ENCODE peak calls at places on chromosome 5, in eight cellular contexts. One of them, this sample, is unnamed.

GRCh38 chr5:140563554-140563953 is 844 bp downstream of the APBB3 start:
- DNase-seq in heart right ventricle: no peak
- DNase-seq in lower lobe of right lung: no peak
- DNase-seq in lung: no peak
- DNase-seq in fibroblast of the aortic adventitia: no peak
- DNase-seq in foreskin fibroblast: no peak
- DNase-seq in kidney epithelial cell: no peak
- DNase-seq in dorsolateral prefrontal cortex: peak
- DNase-seq in this sample: no peak

GRCh38 chr5:142769251-142769792 is 855 bp upstream of the ARHGAP26 start:
- DNase-seq in foreskin fibroblast: no peak
- DNase-seq in heart right ventricle: no peak
- DNase-seq in kidney epithelial cell: no peak
- DNase-seq in fibroblast of the aortic adventitia: no peak
- DNase-seq in lower lobe of right lung: no peak
- DNase-seq in lung: no peak
- DNase-seq in dorsolateral prefrontal cortex: peak
- DNase-seq in this sample: no peak

GRCh38 chr5:55538621-55539020 is 3.9 kb upstream of the PLPP1 start:
- DNase-seq in dorsolateral prefrontal cortex: no peak
- DNase-seq in heart right ventricle: no peak
- DNase-seq in lower lobe of right lung: no peak
- DNase-seq in fibroblast of the aortic adventitia: peak
- DNase-seq in lung: no peak
- DNase-seq in kidney epithelial cell: no peak
- DNase-seq in foreskin fibroblast: peak
- DNase-seq in this sample: peak

GRCh38 chr5:72228957-72229356 is 91.1 kb downstream of the MRPS27 start:
- DNase-seq in lower lobe of right lung: no peak
- DNase-seq in fibroblast of the aortic adventitia: no peak
- DNase-seq in lung: no peak
- DNase-seq in foreskin fibroblast: no peak
- DNase-seq in kidney epithelial cell: no peak
- DNase-seq in heart right ventricle: peak
- DNase-seq in dorsolateral prefrontal cortex: no peak
- DNase-seq in this sample: no peak

GRCh38 chr5:132478498-132478855 is 12.1 kb downstream of the IRF1 start:
- DNase-seq in kidney epithelial cell: no peak
- DNase-seq in fibroblast of the aortic adventitia: no peak
- DNase-seq in lower lobe of right lung: peak
- DNase-seq in dorsolateral prefrontal cortex: no peak
- DNase-seq in heart right ventricle: no peak
- DNase-seq in lung: no peak
- DNase-seq in foreskin fibroblast: no peak
- DNase-seq in this sample: no peak

GRCh38 chr5:66174338-66174737 is 30.2 kb downstream of the SREK1 start:
- DNase-seq in lower lobe of right lung: no peak
- DNase-seq in foreskin fibroblast: peak
- DNase-seq in lung: no peak
- DNase-seq in kidney epithelial cell: peak
- DNase-seq in fibroblast of the aortic adventitia: peak
- DNase-seq in heart right ventricle: no peak
- DNase-seq in dorsolateral prefrontal cortex: no peak
- DNase-seq in this sample: peak

GRCh38 chr5:133307275-133307674 is 255.5 kb downstream of the HSPA4 start:
- DNase-seq in kidney epithelial cell: no peak
- DNase-seq in lower lobe of right lung: no peak
- DNase-seq in foreskin fibroblast: no peak
- DNase-seq in heart right ventricle: no peak
- DNase-seq in dorsolateral prefrontal cortex: no peak
- DNase-seq in lung: no peak
- DNase-seq in fibroblast of the aortic adventitia: no peak
- DNase-seq in this sample: no peak

GRCh38 chr5:119275146-119275872 is 80.5 kb upstream of the TNFAIP8 start:
- DNase-seq in dorsolateral prefrontal cortex: no peak
- DNase-seq in kidney epithelial cell: peak
- DNase-seq in fibroblast of the aortic adventitia: peak
- DNase-seq in heart right ventricle: no peak
- DNase-seq in lower lobe of right lung: no peak
- DNase-seq in foreskin fibroblast: peak
- DNase-seq in lung: no peak
- DNase-seq in this sample: peak

GRCh38 chr5:145244788-145245187 is 590.4 kb downstream of the PRELID2 start:
- DNase-seq in foreskin fibroblast: peak
- DNase-seq in lung: no peak
- DNase-seq in lower lobe of right lung: no peak
- DNase-seq in kidney epithelial cell: no peak
- DNase-seq in heart right ventricle: no peak
- DNase-seq in fibroblast of the aortic adventitia: peak
- DNase-seq in dorsolateral prefrontal cortex: no peak
- DNase-seq in this sample: peak

GRCh38 chr5:141915881-141916336 is 7.8 kb upstream of the DELE1 start:
- DNase-seq in kidney epithelial cell: no peak
- DNase-seq in fibroblast of the aortic adventitia: no peak
- DNase-seq in heart right ventricle: no peak
- DNase-seq in lower lobe of right lung: no peak
- DNase-seq in lung: no peak
- DNase-seq in foreskin fibroblast: no peak
- DNase-seq in dorsolateral prefrontal cortex: no peak
- DNase-seq in this sample: no peak

GRCh38 chr5:148620696-148621095 is 33.6 kb downstream of the HTR4 start:
- DNase-seq in lower lobe of right lung: no peak
- DNase-seq in fibroblast of the aortic adventitia: no peak
- DNase-seq in heart right ventricle: no peak
- DNase-seq in lung: no peak
- DNase-seq in kidney epithelial cell: no peak
- DNase-seq in foreskin fibroblast: no peak
- DNase-seq in dorsolateral prefrontal cortex: no peak
- DNase-seq in this sample: no peak

GRCh38 chr5:154358410-154359221 is 87.2 kb upstream of the SAP30L start:
- DNase-seq in fibroblast of the aortic adventitia: peak
- DNase-seq in foreskin fibroblast: no peak
- DNase-seq in dorsolateral prefrontal cortex: no peak
- DNase-seq in kidney epithelial cell: no peak
- DNase-seq in lung: no peak
- DNase-seq in heart right ventricle: no peak
- DNase-seq in lower lobe of right lung: no peak
- DNase-seq in this sample: peak

GRCh38 chr5:14365831-14366435 is 215.7 kb upstream of the OTULINL start:
- DNase-seq in lung: no peak
- DNase-seq in heart right ventricle: no peak
- DNase-seq in dorsolateral prefrontal cortex: no peak
- DNase-seq in foreskin fibroblast: no peak
- DNase-seq in kidney epithelial cell: no peak
- DNase-seq in lower lobe of right lung: no peak
- DNase-seq in fibroblast of the aortic adventitia: peak
- DNase-seq in this sample: peak

GRCh38 chr5:180332051-180332517 is 21.1 kb downstream of the GFPT2 start:
- DNase-seq in kidney epithelial cell: no peak
- DNase-seq in fibroblast of the aortic adventitia: peak
- DNase-seq in dorsolateral prefrontal cortex: no peak
- DNase-seq in heart right ventricle: no peak
- DNase-seq in lung: no peak
- DNase-seq in foreskin fibroblast: peak
- DNase-seq in lower lobe of right lung: peak
- DNase-seq in this sample: peak

GRCh38 chr5:3590967-3591900 is 4.4 kb upstream of the IRX1 start:
- DNase-seq in foreskin fibroblast: peak
- DNase-seq in heart right ventricle: no peak
- DNase-seq in kidney epithelial cell: no peak
- DNase-seq in fibroblast of the aortic adventitia: no peak
- DNase-seq in dorsolateral prefrontal cortex: no peak
- DNase-seq in lower lobe of right lung: no peak
- DNase-seq in lung: no peak
- DNase-seq in this sample: no peak

GRCh38 chr5:17042041-17042440 is 106.0 kb upstream of the MYO10 start:
- DNase-seq in kidney epithelial cell: no peak
- DNase-seq in fibroblast of the aortic adventitia: no peak
- DNase-seq in lower lobe of right lung: no peak
- DNase-seq in heart right ventricle: no peak
- DNase-seq in lung: no peak
- DNase-seq in dorsolateral prefrontal cortex: no peak
- DNase-seq in foreskin fibroblast: peak
- DNase-seq in this sample: no peak

GRCh38 chr5:143648696-143649095 is 163.3 kb upstream of the HMHB1 start:
- DNase-seq in kidney epithelial cell: no peak
- DNase-seq in heart right ventricle: no peak
- DNase-seq in dorsolateral prefrontal cortex: no peak
- DNase-seq in lower lobe of right lung: no peak
- DNase-seq in foreskin fibroblast: no peak
- DNase-seq in lung: no peak
- DNase-seq in fibroblast of the aortic adventitia: no peak
- DNase-seq in this sample: no peak

GRCh38 chr5:155154973-155155372 is 141.4 kb downstream of the KIF4B start:
- DNase-seq in lung: no peak
- DNase-seq in kidney epithelial cell: no peak
- DNase-seq in fibroblast of the aortic adventitia: no peak
- DNase-seq in lower lobe of right lung: no peak
- DNase-seq in foreskin fibroblast: no peak
- DNase-seq in heart right ventricle: no peak
- DNase-seq in dorsolateral prefrontal cortex: no peak
- DNase-seq in this sample: no peak

GRCh38 chr5:61450880-61451279 is 118.8 kb downstream of the ZSWIM6 start:
- DNase-seq in heart right ventricle: no peak
- DNase-seq in dorsolateral prefrontal cortex: no peak
- DNase-seq in lung: no peak
- DNase-seq in fibroblast of the aortic adventitia: peak
- DNase-seq in kidney epithelial cell: no peak
- DNase-seq in lower lobe of right lung: no peak
- DNase-seq in foreskin fibroblast: peak
- DNase-seq in this sample: peak

GRCh38 chr5:147968855-147969254 is 62.5 kb upstream of the C5orf46 start:
- DNase-seq in foreskin fibroblast: no peak
- DNase-seq in lower lobe of right lung: no peak
- DNase-seq in fibroblast of the aortic adventitia: no peak
- DNase-seq in heart right ventricle: no peak
- DNase-seq in lung: no peak
- DNase-seq in kidney epithelial cell: no peak
- DNase-seq in dorsolateral prefrontal cortex: no peak
- DNase-seq in this sample: peak

GRCh38 chr5:145585-146323 is 45.5 kb upstream of the LRRC14B start:
- DNase-seq in lower lobe of right lung: no peak
- DNase-seq in fibroblast of the aortic adventitia: no peak
- DNase-seq in dorsolateral prefrontal cortex: no peak
- DNase-seq in heart right ventricle: no peak
- DNase-seq in kidney epithelial cell: no peak
- DNase-seq in foreskin fibroblast: no peak
- DNase-seq in lung: no peak
- DNase-seq in this sample: no peak

GRCh38 chr5:170307575-170308465 is 10.2 kb upstream of the LCP2 start:
- DNase-seq in dorsolateral prefrontal cortex: no peak
- DNase-seq in lung: peak
- DNase-seq in heart right ventricle: peak
- DNase-seq in foreskin fibroblast: peak
- DNase-seq in fibroblast of the aortic adventitia: peak
- DNase-seq in kidney epithelial cell: peak
- DNase-seq in lower lobe of right lung: peak
- DNase-seq in this sample: peak

GRCh38 chr5:149745944-149746326 is 15.8 kb downstream of the PPARGC1B start:
- DNase-seq in fibroblast of the aortic adventitia: no peak
- DNase-seq in lower lobe of right lung: no peak
- DNase-seq in kidney epithelial cell: no peak
- DNase-seq in heart right ventricle: no peak
- DNase-seq in lung: no peak
- DNase-seq in foreskin fibroblast: no peak
- DNase-seq in dorsolateral prefrontal cortex: no peak
- DNase-seq in this sample: no peak

DNA sequence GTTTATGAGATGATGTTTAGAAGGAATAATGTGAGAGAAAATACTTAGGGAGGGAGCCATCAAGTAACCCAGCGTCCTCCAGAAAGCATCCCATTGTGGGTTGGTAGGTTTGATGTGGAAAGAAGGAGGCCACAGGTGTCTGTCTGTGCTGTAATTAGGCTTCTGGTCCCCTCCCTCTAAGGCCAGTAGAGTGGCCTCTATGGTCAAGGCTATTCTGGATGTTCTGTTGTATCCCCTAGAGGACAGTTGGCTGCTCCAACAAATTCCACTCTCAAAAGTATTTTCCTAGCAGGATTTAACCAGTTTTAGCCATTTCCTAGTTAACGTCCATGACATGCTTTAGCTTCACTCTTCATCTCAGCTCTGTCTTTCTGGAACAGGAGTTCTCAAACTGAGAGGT is 106.5 kb downstream of the EGFLAM start:
- DNase-seq in heart right ventricle: no peak
- DNase-seq in kidney epithelial cell: no peak
- DNase-seq in foreskin fibroblast: no peak
- DNase-seq in lower lobe of right lung: no peak
- DNase-seq in dorsolateral prefrontal cortex: no peak
- DNase-seq in fibroblast of the aortic adventitia: no peak
- DNase-seq in lung: no peak
- DNase-seq in this sample: no peak
- TF ChIP-seq CTCF in heart right ventricle: no peak
- TF ChIP-seq CTCF in kidney epithelial cell: no peak
- TF ChIP-seq CTCF in foreskin fibroblast: no peak
- TF ChIP-seq CTCF in lower lobe of right lung: no peak
- TF ChIP-seq CTCF in dorsolateral prefrontal cortex: no peak
- TF ChIP-seq CTCF in fibroblast of the aortic adventitia: no peak
- TF ChIP-seq CTCF in lung: no peak
- TF ChIP-seq CTCF in this sample: no peak

DNA sequence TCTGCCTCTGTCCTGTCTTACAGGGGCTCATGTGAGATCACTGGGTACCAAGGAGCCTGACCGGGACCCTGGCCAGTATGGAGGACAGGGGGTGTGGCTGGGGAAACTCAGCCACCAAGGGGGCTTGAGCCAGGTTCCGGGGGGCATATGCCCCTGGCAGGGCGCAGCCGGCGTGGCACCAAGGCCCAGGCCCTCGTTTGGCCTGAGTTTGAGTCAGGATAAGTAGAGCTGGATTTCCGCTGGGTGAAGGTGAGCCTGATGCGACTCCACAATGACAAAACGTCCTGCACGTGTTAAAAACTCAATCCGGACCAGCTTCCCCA is 616 bp upstream of the TSPAN17 start:
- DNase-seq in heart right ventricle: no peak
- DNase-seq in lung: no peak
- DNase-seq in foreskin fibroblast: no peak
- DNase-seq in kidney epithelial cell: no peak
- DNase-seq in fibroblast of the aortic adventitia: no peak
- DNase-seq in dorsolateral prefrontal cortex: no peak
- DNase-seq in lower lobe of right lung: no peak
- DNase-seq in this sample: no peak
- H3K4me3 ChIP-seq in heart right ventricle: peak
- H3K4me3 ChIP-seq in lung: peak
- H3K4me3 ChIP-seq in foreskin fibroblast: peak
- H3K4me3 ChIP-seq in kidney epithelial cell: peak
- H3K4me3 ChIP-seq in fibroblast of the aortic adventitia: peak
- H3K4me3 ChIP-seq in dorsolateral prefrontal cortex: peak
- H3K4me3 ChIP-seq in lower lobe of right lung: peak
- H3K4me3 ChIP-seq in this sample: peak

GRCh38 chr5:6712582-6713273 is 504 bp upstream of the TENT4A start:
- DNase-seq in fibroblast of the aortic adventitia: peak
- DNase-seq in lung: peak
- DNase-seq in lower lobe of right lung: peak
- DNase-seq in foreskin fibroblast: peak
- DNase-seq in heart right ventricle: peak
- DNase-seq in dorsolateral prefrontal cortex: peak
- DNase-seq in kidney epithelial cell: peak
- DNase-seq in this sample: peak
- TF ChIP-seq CTCF in fibroblast of the aortic adventitia: no peak
- TF ChIP-seq CTCF in lung: no peak
- TF ChIP-seq CTCF in lower lobe of right lung: no peak
- TF ChIP-seq CTCF in foreskin fibroblast: no peak
- TF ChIP-seq CTCF in heart right ventricle: no peak
- TF ChIP-seq CTCF in dorsolateral prefrontal cortex: peak
- TF ChIP-seq CTCF in kidney epithelial cell: no peak
- TF ChIP-seq CTCF in this sample: no peak

GRCh38 chr5:96432245-96433065 is 593 bp downstream of the PCSK1 start:
- DNase-seq in foreskin fibroblast: peak
- DNase-seq in lung: no peak
- DNase-seq in kidney epithelial cell: no peak
- DNase-seq in heart right ventricle: no peak
- DNase-seq in fibroblast of the aortic adventitia: no peak
- DNase-seq in lower lobe of right lung: no peak
- DNase-seq in dorsolateral prefrontal cortex: no peak
- DNase-seq in this sample: peak
- H3K4me3 ChIP-seq in foreskin fibroblast: peak
- H3K4me3 ChIP-seq in lung: no peak
- H3K4me3 ChIP-seq in kidney epithelial cell: no peak
- H3K4me3 ChIP-seq in heart right ventricle: no peak
- H3K4me3 ChIP-seq in fibroblast of the aortic adventitia: no peak
- H3K4me3 ChIP-seq in lower lobe of right lung: no peak
- H3K4me3 ChIP-seq in dorsolateral prefrontal cortex: peak
- H3K4me3 ChIP-seq in this sample: peak